ENCODE peak calls at places on chromosomes 5 and 9, in eight cellular contexts. One of them, this sample, is unnamed. For H3K27me3, the result is how much of the 10 kb centered on the place peaks cover.

GRCh38 chr9:135521608-135522095 is 412 bp downstream of the LCN1 start:
- DNase-seq in mammary epithelial cell: no peak
- DNase-seq in brain microvascular endothelial cell: no peak
- DNase-seq in PC-3: no peak
- DNase-seq in tibial nerve: no peak
- DNase-seq in transverse colon: no peak
- DNase-seq in cardiac muscle cell: no peak
- DNase-seq in HepG2: no peak
- DNase-seq in this sample: no peak

GRCh38 chr5:79832911-79833310 is 143.3 kb downstream of the CMYA5 start:
- DNase-seq in mammary epithelial cell: no peak
- DNase-seq in brain microvascular endothelial cell: no peak
- DNase-seq in PC-3: no peak
- DNase-seq in tibial nerve: no peak
- DNase-seq in transverse colon: no peak
- DNase-seq in cardiac muscle cell: no peak
- DNase-seq in HepG2: no peak
- DNase-seq in this sample: no peak

GRCh38 chr5:72476265-72476664 is 30.9 kb downstream of the ZNF366 start:
- DNase-seq in mammary epithelial cell: no peak
- DNase-seq in brain microvascular endothelial cell: no peak
- DNase-seq in PC-3: no peak
- DNase-seq in tibial nerve: no peak
- DNase-seq in transverse colon: no peak
- DNase-seq in cardiac muscle cell: no peak
- DNase-seq in HepG2: no peak
- DNase-seq in this sample: no peak

GRCh38 chr5:82586176-82586575 is 308.0 kb upstream of the RPS23 start:
- DNase-seq in mammary epithelial cell: no peak
- DNase-seq in brain microvascular endothelial cell: no peak
- DNase-seq in PC-3: no peak
- DNase-seq in tibial nerve: no peak
- DNase-seq in transverse colon: no peak
- DNase-seq in cardiac muscle cell: peak
- DNase-seq in HepG2: no peak
- DNase-seq in this sample: no peak

GRCh38 chr5:102971693-102972293 is 148.1 kb downstream of the GIN1 start:
- DNase-seq in mammary epithelial cell: peak
- DNase-seq in brain microvascular endothelial cell: no peak
- DNase-seq in PC-3: peak
- DNase-seq in tibial nerve: no peak
- DNase-seq in transverse colon: no peak
- DNase-seq in cardiac muscle cell: peak
- DNase-seq in HepG2: peak
- DNase-seq in this sample: no peak

GRCh38 chr5:73591698-73592501 is 26.4 kb downstream of the UTP15 start:
- DNase-seq in mammary epithelial cell: peak
- DNase-seq in brain microvascular endothelial cell: peak
- DNase-seq in PC-3: peak
- DNase-seq in tibial nerve: no peak
- DNase-seq in transverse colon: no peak
- DNase-seq in cardiac muscle cell: peak
- DNase-seq in HepG2: no peak
- DNase-seq in this sample: no peak

GRCh38 chr5:29770936-29771335 is 1422.5 kb upstream of the CDH6 start:
- DNase-seq in mammary epithelial cell: no peak
- DNase-seq in brain microvascular endothelial cell: no peak
- DNase-seq in PC-3: no peak
- DNase-seq in tibial nerve: no peak
- DNase-seq in transverse colon: no peak
- DNase-seq in cardiac muscle cell: no peak
- DNase-seq in HepG2: no peak
- DNase-seq in this sample: no peak

GRCh38 chr5:96721351-96721970 is 59.3 kb downstream of the CAST start:
- DNase-seq in mammary epithelial cell: no peak
- DNase-seq in brain microvascular endothelial cell: no peak
- DNase-seq in PC-3: no peak
- DNase-seq in tibial nerve: no peak
- DNase-seq in transverse colon: no peak
- DNase-seq in cardiac muscle cell: peak
- DNase-seq in HepG2: no peak
- DNase-seq in this sample: no peak

GRCh38 chr5:140011297-140011802 is 31.7 kb downstream of the NRG2 start:
- DNase-seq in mammary epithelial cell: peak
- DNase-seq in brain microvascular endothelial cell: peak
- DNase-seq in PC-3: peak
- DNase-seq in tibial nerve: no peak
- DNase-seq in transverse colon: no peak
- DNase-seq in cardiac muscle cell: no peak
- DNase-seq in HepG2: peak
- DNase-seq in this sample: peak

GRCh38 chr5:132648355-132648754 is 9.6 kb upstream of the IL13 start:
- DNase-seq in mammary epithelial cell: no peak
- DNase-seq in brain microvascular endothelial cell: no peak
- DNase-seq in PC-3: no peak
- DNase-seq in tibial nerve: no peak
- DNase-seq in transverse colon: no peak
- DNase-seq in cardiac muscle cell: no peak
- DNase-seq in HepG2: no peak
- DNase-seq in this sample: no peak

GRCh38 chr9:93684806-93685553 is 108.6 kb downstream of the PHF2 start:
- DNase-seq in mammary epithelial cell: no peak
- DNase-seq in brain microvascular endothelial cell: no peak
- DNase-seq in PC-3: peak
- DNase-seq in tibial nerve: peak
- DNase-seq in transverse colon: no peak
- DNase-seq in cardiac muscle cell: peak
- DNase-seq in HepG2: no peak
- DNase-seq in this sample: no peak

GRCh38 chr5:126780165-126780827 is 3.4 kb downstream of the LMNB1 start:
- DNase-seq in mammary epithelial cell: peak
- DNase-seq in brain microvascular endothelial cell: peak
- DNase-seq in PC-3: peak
- DNase-seq in tibial nerve: peak
- DNase-seq in transverse colon: peak
- DNase-seq in cardiac muscle cell: peak
- DNase-seq in HepG2: peak
- DNase-seq in this sample: no peak

GRCh38 chr5:67085616-67086015 is 111.0 kb downstream of the CD180 start:
- DNase-seq in mammary epithelial cell: no peak
- DNase-seq in brain microvascular endothelial cell: no peak
- DNase-seq in PC-3: no peak
- DNase-seq in tibial nerve: no peak
- DNase-seq in transverse colon: no peak
- DNase-seq in cardiac muscle cell: no peak
- DNase-seq in HepG2: no peak
- DNase-seq in this sample: no peak

GRCh38 chr9:83322438-83322837 is 215.8 kb downstream of the FRMD3 start:
- DNase-seq in mammary epithelial cell: no peak
- DNase-seq in brain microvascular endothelial cell: no peak
- DNase-seq in PC-3: no peak
- DNase-seq in tibial nerve: no peak
- DNase-seq in transverse colon: no peak
- DNase-seq in cardiac muscle cell: no peak
- DNase-seq in HepG2: peak
- DNase-seq in this sample: no peak

GRCh38 chr9:83330207-83331196 is 207.7 kb downstream of the FRMD3 start:
- DNase-seq in mammary epithelial cell: no peak
- DNase-seq in brain microvascular endothelial cell: no peak
- DNase-seq in PC-3: peak
- DNase-seq in tibial nerve: no peak
- DNase-seq in transverse colon: no peak
- DNase-seq in cardiac muscle cell: no peak
- DNase-seq in HepG2: peak
- DNase-seq in this sample: no peak

GRCh38 chr9:83323148-83323547 is 215.1 kb downstream of the FRMD3 start:
- DNase-seq in mammary epithelial cell: no peak
- DNase-seq in brain microvascular endothelial cell: no peak
- DNase-seq in PC-3: no peak
- DNase-seq in tibial nerve: no peak
- DNase-seq in transverse colon: no peak
- DNase-seq in cardiac muscle cell: no peak
- DNase-seq in HepG2: no peak
- DNase-seq in this sample: no peak

GRCh38 chr9:83327750-83328622 is 210.2 kb downstream of the FRMD3 start:
- DNase-seq in mammary epithelial cell: no peak
- DNase-seq in brain microvascular endothelial cell: no peak
- DNase-seq in PC-3: no peak
- DNase-seq in tibial nerve: no peak
- DNase-seq in transverse colon: no peak
- DNase-seq in cardiac muscle cell: no peak
- DNase-seq in HepG2: no peak
- DNase-seq in this sample: no peak

GRCh38 chr9:83327323-83327722 is 210.9 kb downstream of the FRMD3 start:
- DNase-seq in mammary epithelial cell: no peak
- DNase-seq in brain microvascular endothelial cell: peak
- DNase-seq in PC-3: no peak
- DNase-seq in tibial nerve: no peak
- DNase-seq in transverse colon: no peak
- DNase-seq in cardiac muscle cell: peak
- DNase-seq in HepG2: peak
- DNase-seq in this sample: no peak
- TF ChIP-seq CTCF in mammary epithelial cell: no peak
- TF ChIP-seq CTCF in brain microvascular endothelial cell: no peak
- TF ChIP-seq CTCF in PC-3: no peak
- TF ChIP-seq CTCF in tibial nerve: no peak
- TF ChIP-seq CTCF in transverse colon: no peak
- TF ChIP-seq CTCF in cardiac muscle cell: no peak
- TF ChIP-seq CTCF in HepG2: peak
- TF ChIP-seq CTCF in this sample: no peak

DNA sequence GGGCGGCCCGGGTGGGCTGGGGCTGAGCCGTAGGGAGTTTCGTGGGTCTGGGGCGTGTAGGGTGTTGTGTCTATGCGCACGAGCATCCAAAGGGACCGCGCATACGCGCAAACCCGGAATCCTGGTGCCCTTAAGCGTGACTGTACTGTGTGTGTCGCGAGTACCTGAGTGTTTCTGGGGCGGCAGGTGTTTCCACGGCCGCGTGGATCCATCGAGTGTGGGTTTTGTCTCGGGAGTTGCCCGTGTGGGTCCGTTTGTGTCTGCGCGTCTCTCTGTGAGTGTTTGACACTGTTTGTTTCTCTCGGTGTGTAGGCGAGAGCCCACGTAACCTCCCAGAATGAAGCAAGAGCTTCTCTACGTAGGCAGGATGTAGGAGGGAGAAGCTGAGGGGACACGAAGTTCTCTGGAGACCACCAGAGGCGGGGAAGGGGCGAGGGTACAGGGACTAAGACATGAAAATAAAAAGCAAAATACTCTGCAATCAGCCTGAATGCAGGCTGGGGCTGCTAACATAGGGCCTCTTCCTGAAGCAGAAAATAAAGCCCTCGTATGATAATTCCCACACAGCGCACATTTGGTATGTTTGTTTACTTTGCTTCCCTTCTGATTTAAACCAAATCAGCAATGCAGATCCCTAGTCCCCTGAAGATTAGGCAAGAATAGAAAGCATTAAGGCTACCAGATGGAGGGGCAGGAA is 583 bp upstream of the BRINP1 start:
- DNase-seq in mammary epithelial cell: no peak
- DNase-seq in brain microvascular endothelial cell: no peak
- DNase-seq in PC-3: no peak
- DNase-seq in tibial nerve: no peak
- DNase-seq in transverse colon: no peak
- DNase-seq in cardiac muscle cell: no peak
- DNase-seq in HepG2: no peak
- DNase-seq in this sample: no peak
- H3K4me3 ChIP-seq in mammary epithelial cell: peak
- H3K4me3 ChIP-seq in brain microvascular endothelial cell: peak
- H3K4me3 ChIP-seq in PC-3: no peak
- H3K4me3 ChIP-seq in tibial nerve: no peak
- H3K4me3 ChIP-seq in transverse colon: no peak
- H3K4me3 ChIP-seq in cardiac muscle cell: peak
- H3K4me3 ChIP-seq in HepG2: no peak
- H3K4me3 ChIP-seq in this sample: peak

GRCh38 chr5:141742866-141743651 is 61.0 kb upstream of the ARAP3 start:
- DNase-seq in mammary epithelial cell: peak
- DNase-seq in brain microvascular endothelial cell: peak
- DNase-seq in PC-3: peak
- DNase-seq in tibial nerve: no peak
- DNase-seq in transverse colon: no peak
- DNase-seq in cardiac muscle cell: peak
- DNase-seq in HepG2: no peak
- DNase-seq in this sample: no peak

GRCh38 chr5:141746395-141746794 is 64.4 kb upstream of the ARAP3 start:
- DNase-seq in mammary epithelial cell: no peak
- DNase-seq in brain microvascular endothelial cell: no peak
- DNase-seq in PC-3: no peak
- DNase-seq in tibial nerve: no peak
- DNase-seq in transverse colon: no peak
- DNase-seq in cardiac muscle cell: no peak
- DNase-seq in HepG2: no peak
- DNase-seq in this sample: no peak

GRCh38 chr5:141743652-141744333 is 61.8 kb upstream of the ARAP3 start:
- DNase-seq in mammary epithelial cell: no peak
- DNase-seq in brain microvascular endothelial cell: no peak
- DNase-seq in PC-3: peak
- DNase-seq in tibial nerve: no peak
- DNase-seq in transverse colon: no peak
- DNase-seq in cardiac muscle cell: no peak
- DNase-seq in HepG2: no peak
- DNase-seq in this sample: no peak

GRCh38 chr5:141747152-141747640 is 65.2 kb upstream of the ARAP3 start:
- DNase-seq in mammary epithelial cell: peak
- DNase-seq in brain microvascular endothelial cell: peak
- DNase-seq in PC-3: peak
- DNase-seq in tibial nerve: peak
- DNase-seq in transverse colon: peak
- DNase-seq in cardiac muscle cell: peak
- DNase-seq in HepG2: no peak
- DNase-seq in this sample: peak

DNA sequence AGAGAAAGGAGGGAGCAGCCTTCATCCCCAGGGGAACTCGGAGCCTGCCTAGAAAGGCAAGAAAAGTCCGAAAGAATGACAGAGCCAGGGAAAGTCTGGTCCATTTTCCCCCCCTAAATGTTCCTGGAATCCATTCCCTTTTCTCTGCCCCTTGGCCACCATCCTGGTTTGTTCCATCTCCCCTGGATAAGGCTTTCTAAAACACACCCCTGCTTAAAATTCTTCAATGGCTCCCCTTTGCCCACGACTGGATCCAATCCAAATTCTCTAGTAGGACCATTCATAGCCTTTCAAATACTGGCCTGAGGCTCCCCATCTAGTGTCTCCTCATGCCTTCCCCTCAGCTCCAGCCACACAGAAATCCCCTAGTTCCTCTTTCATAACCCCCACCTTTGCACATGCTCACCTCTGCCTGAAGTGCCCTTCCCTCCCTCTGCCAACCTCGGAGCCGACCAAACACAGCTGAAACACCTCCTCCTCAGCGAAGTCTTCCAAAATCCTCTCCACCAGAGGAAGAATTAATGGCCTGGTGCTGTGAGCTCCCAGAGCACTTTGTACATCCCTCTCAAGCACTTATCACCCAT is 65.7 kb upstream of the ARAP3 start:
- DNase-seq in mammary epithelial cell: no peak
- DNase-seq in brain microvascular endothelial cell: no peak
- DNase-seq in PC-3: no peak
- DNase-seq in tibial nerve: no peak
- DNase-seq in transverse colon: no peak
- DNase-seq in cardiac muscle cell: no peak
- DNase-seq in HepG2: no peak
- DNase-seq in this sample: no peak
- H3K27me3 ChIP-seq in mammary epithelial cell: under half
- H3K27me3 ChIP-seq in brain microvascular endothelial cell: under half
- H3K27me3 ChIP-seq in PC-3: under half
- H3K27me3 ChIP-seq in tibial nerve: under half
- H3K27me3 ChIP-seq in transverse colon: under half
- H3K27me3 ChIP-seq in cardiac muscle cell: under half
- H3K27me3 ChIP-seq in HepG2: under half
- H3K27me3 ChIP-seq in this sample: under half

GRCh38 chr9:35910613-35911488 is 1.6 kb downstream of the SPAAR start:
- DNase-seq in mammary epithelial cell: peak
- DNase-seq in brain microvascular endothelial cell: peak
- DNase-seq in PC-3: peak
- DNase-seq in tibial nerve: peak
- DNase-seq in transverse colon: peak
- DNase-seq in cardiac muscle cell: peak
- DNase-seq in HepG2: peak
- DNase-seq in this sample: no peak
- TF ChIP-seq CTCF in mammary epithelial cell: peak
- TF ChIP-seq CTCF in brain microvascular endothelial cell: peak
- TF ChIP-seq CTCF in PC-3: peak
- TF ChIP-seq CTCF in tibial nerve: peak
- TF ChIP-seq CTCF in transverse colon: peak
- TF ChIP-seq CTCF in cardiac muscle cell: peak
- TF ChIP-seq CTCF in HepG2: peak
- TF ChIP-seq CTCF in this sample: peak

This sample was measured in kidney epithelial cell.